ENCODE peak calls at places on chromosomes 12 and 14, in six cellular contexts. One of them, this sample, is unnamed.
A peak's percentile ranks its signal among the peaks of the same experiment; 100 is the strongest.

GRCh38 chr12:8081921-8082577 is at the start of gene NECAP1:
- DNase-seq in HL-60: peak; percentile 97
- DNase-seq in breast epithelium: peak; percentile 92
- DNase-seq in Panc1: peak; percentile 77
- DNase-seq in stomach: peak; percentile 97
- DNase-seq in GM12878: peak; percentile 89
- DNase-seq in this sample: peak; percentile 90

GRCh38 chr12:116880817-116881324 is 370 bp downstream of the HRK start:
- DNase-seq in HL-60: peak; percentile 16
- DNase-seq in stomach: peak; percentile 49
- DNase-seq in GM12878: no peak
- DNase-seq in Panc1: no peak
- DNase-seq in breast epithelium: no peak
- DNase-seq in this sample: no peak

GRCh38 chr12:69987453-69988102 is 162.6 kb downstream of the MYRFL start:
- DNase-seq in breast epithelium: no peak
- DNase-seq in stomach: no peak
- DNase-seq in HL-60: no peak
- DNase-seq in GM12878: no peak
- DNase-seq in Panc1: no peak
- DNase-seq in this sample: no peak

GRCh38 chr12:100576311-100577036 is 3.0 kb downstream of the GAS2L3 start:
- DNase-seq in breast epithelium: no peak
- DNase-seq in HL-60: no peak
- DNase-seq in Panc1: peak; percentile 60
- DNase-seq in stomach: no peak
- DNase-seq in GM12878: no peak
- DNase-seq in this sample: no peak

GRCh38 chr14:99819514-99819913 is 26.3 kb downstream of the EML1 start:
- DNase-seq in HL-60: no peak
- DNase-seq in Panc1: no peak
- DNase-seq in GM12878: no peak
- DNase-seq in stomach: no peak
- DNase-seq in breast epithelium: no peak
- DNase-seq in this sample: no peak

GRCh38 chr12:29589852-29590251 is 92.4 kb upstream of the OVCH1 start:
- DNase-seq in Panc1: no peak
- DNase-seq in breast epithelium: no peak
- DNase-seq in GM12878: no peak
- DNase-seq in stomach: no peak
- DNase-seq in HL-60: no peak
- DNase-seq in this sample: no peak

GRCh38 chr12:2291182-2291832 is 238.5 kb downstream of the CACNA1C start:
- DNase-seq in stomach: no peak
- DNase-seq in GM12878: no peak
- DNase-seq in breast epithelium: no peak
- DNase-seq in Panc1: peak; percentile 39
- DNase-seq in HL-60: peak; percentile 70
- DNase-seq in this sample: no peak

GRCh38 chr12:62631531-62632520 is 165.2 kb downstream of the MON2 start:
- DNase-seq in GM12878: no peak
- DNase-seq in breast epithelium: peak; percentile 69
- DNase-seq in HL-60: no peak
- DNase-seq in stomach: peak; percentile 43
- DNase-seq in Panc1: peak; percentile 10
- DNase-seq in this sample: no peak

GRCh38 chr12:112964067-112964670 is 14.2 kb upstream of the OAS2 start:
- DNase-seq in HL-60: no peak
- DNase-seq in Panc1: no peak
- DNase-seq in GM12878: no peak
- DNase-seq in breast epithelium: no peak
- DNase-seq in stomach: no peak
- DNase-seq in this sample: no peak

GRCh38 chr12:2550470-2551090 is 244.2 kb upstream of the FKBP4 start:
- DNase-seq in GM12878: no peak
- DNase-seq in Panc1: no peak
- DNase-seq in stomach: no peak
- DNase-seq in breast epithelium: no peak
- DNase-seq in HL-60: no peak
- DNase-seq in this sample: no peak

GRCh38 chr14:21087294-21088091 is 11.0 kb downstream of the ZNF219 start:
- DNase-seq in breast epithelium: no peak
- DNase-seq in GM12878: no peak
- DNase-seq in stomach: no peak
- DNase-seq in Panc1: no peak
- DNase-seq in HL-60: peak; percentile 90
- DNase-seq in this sample: peak; percentile 75

GRCh38 chr12:27555316-27555715 is 31.3 kb downstream of the PPFIBP1 start:
- DNase-seq in stomach: no peak
- DNase-seq in Panc1: no peak
- DNase-seq in HL-60: no peak
- DNase-seq in GM12878: no peak
- DNase-seq in breast epithelium: no peak
- DNase-seq in this sample: no peak

GRCh38 chr12:122079532-122080081 is 1.1 kb downstream of the MLXIP start:
- DNase-seq in Panc1: no peak
- DNase-seq in GM12878: no peak
- DNase-seq in HL-60: peak; percentile 67
- DNase-seq in stomach: no peak
- DNase-seq in breast epithelium: no peak
- DNase-seq in this sample: no peak

GRCh38 chr14:92308676-92309075 is 14.3 kb upstream of the SLC24A4 start:
- DNase-seq in Panc1: no peak
- DNase-seq in stomach: no peak
- DNase-seq in GM12878: no peak
- DNase-seq in breast epithelium: no peak
- DNase-seq in HL-60: no peak
- DNase-seq in this sample: no peak

GRCh38 chr12:130489293-130489692 is 151.6 kb downstream of the PIWIL1 start:
- DNase-seq in Panc1: no peak
- DNase-seq in HL-60: no peak
- DNase-seq in GM12878: no peak
- DNase-seq in breast epithelium: no peak
- DNase-seq in stomach: no peak
- DNase-seq in this sample: no peak

GRCh38 chr12:1837541-1838206 is 17.3 kb downstream of the LRTM2 start:
- DNase-seq in stomach: no peak
- DNase-seq in breast epithelium: no peak
- DNase-seq in Panc1: no peak
- DNase-seq in HL-60: no peak
- DNase-seq in GM12878: no peak
- DNase-seq in this sample: no peak

GRCh38 chr14:69712217-69712565 is 54.8 kb upstream of the SRSF5 start:
- DNase-seq in stomach: no peak
- DNase-seq in GM12878: no peak
- DNase-seq in Panc1: no peak
- DNase-seq in HL-60: no peak
- DNase-seq in breast epithelium: no peak
- DNase-seq in this sample: no peak

GRCh38 chr14:50395448-50395847 is 1.2 kb downstream of the CDKL1 start:
- DNase-seq in breast epithelium: no peak
- DNase-seq in HL-60: no peak
- DNase-seq in Panc1: no peak
- DNase-seq in stomach: no peak
- DNase-seq in GM12878: no peak
- DNase-seq in this sample: no peak

GRCh38 chr12:1936406-1937320 is 18.2 kb upstream of the CACNA2D4 start:
- DNase-seq in HL-60: no peak
- DNase-seq in GM12878: no peak
- DNase-seq in Panc1: no peak
- DNase-seq in stomach: peak; percentile 91
- DNase-seq in breast epithelium: peak; percentile 78
- DNase-seq in this sample: no peak

GRCh38 chr12:91704446-91704845 is 441.2 kb downstream of the BTG1 start:
- DNase-seq in Panc1: no peak
- DNase-seq in HL-60: no peak
- DNase-seq in breast epithelium: no peak
- DNase-seq in GM12878: no peak
- DNase-seq in stomach: no peak
- DNase-seq in this sample: no peak

GRCh38 chr12:54053625-54054441 is at the start of gene HOXC4:
- DNase-seq in Panc1: no peak
- DNase-seq in breast epithelium: no peak
- DNase-seq in GM12878: no peak
- DNase-seq in stomach: peak; percentile 39
- DNase-seq in HL-60: no peak
- DNase-seq in this sample: no peak

GRCh38 chr12:113002155-113002554 is 23.8 kb downstream of the OAS2 start:
- DNase-seq in HL-60: no peak
- DNase-seq in breast epithelium: no peak
- DNase-seq in GM12878: no peak
- DNase-seq in Panc1: no peak
- DNase-seq in stomach: no peak
- DNase-seq in this sample: no peak

GRCh38 chr12:26334621-26335124 is 139.3 kb downstream of the SSPN start:
- DNase-seq in GM12878: no peak
- DNase-seq in HL-60: peak; percentile 32
- DNase-seq in Panc1: no peak
- DNase-seq in breast epithelium: no peak
- DNase-seq in stomach: no peak
- DNase-seq in this sample: no peak

GRCh38 chr14:83828406-83828805 is 1701.5 kb upstream of the FLRT2 start:
- DNase-seq in breast epithelium: no peak
- DNase-seq in Panc1: no peak
- DNase-seq in HL-60: no peak
- DNase-seq in GM12878: no peak
- DNase-seq in stomach: no peak
- DNase-seq in this sample: no peak

GRCh38 chr12:16473610-16474326 is 126.3 kb downstream of the MGST1 start:
- DNase-seq in breast epithelium: no peak
- DNase-seq in Panc1: no peak
- DNase-seq in stomach: no peak
- DNase-seq in GM12878: no peak
- DNase-seq in HL-60: no peak
- DNase-seq in this sample: no peak

GRCh38 chr14:94180655-94181271 is 6.6 kb downstream of the PPP4R4 start:
- DNase-seq in Panc1: no peak
- DNase-seq in breast epithelium: no peak
- DNase-seq in GM12878: peak; percentile 20
- DNase-seq in stomach: no peak
- DNase-seq in HL-60: no peak
- DNase-seq in this sample: peak; percentile 24

GRCh38 chr14:64705406-64706118 is 1.3 kb downstream of the PLEKHG3 start:
- DNase-seq in HL-60: peak; percentile 72
- DNase-seq in Panc1: no peak
- DNase-seq in stomach: no peak
- DNase-seq in breast epithelium: no peak
- DNase-seq in GM12878: no peak
- DNase-seq in this sample: no peak
- TF ChIP-seq POLR2AphosphoS5 in HL-60: no peak
- TF ChIP-seq POLR2AphosphoS5 in Panc1: no peak
- TF ChIP-seq POLR2AphosphoS5 in stomach: no peak
- TF ChIP-seq POLR2AphosphoS5 in breast epithelium: no peak
- TF ChIP-seq POLR2AphosphoS5 in GM12878: no peak
- TF ChIP-seq POLR2AphosphoS5 in this sample: no peak

DNA sequence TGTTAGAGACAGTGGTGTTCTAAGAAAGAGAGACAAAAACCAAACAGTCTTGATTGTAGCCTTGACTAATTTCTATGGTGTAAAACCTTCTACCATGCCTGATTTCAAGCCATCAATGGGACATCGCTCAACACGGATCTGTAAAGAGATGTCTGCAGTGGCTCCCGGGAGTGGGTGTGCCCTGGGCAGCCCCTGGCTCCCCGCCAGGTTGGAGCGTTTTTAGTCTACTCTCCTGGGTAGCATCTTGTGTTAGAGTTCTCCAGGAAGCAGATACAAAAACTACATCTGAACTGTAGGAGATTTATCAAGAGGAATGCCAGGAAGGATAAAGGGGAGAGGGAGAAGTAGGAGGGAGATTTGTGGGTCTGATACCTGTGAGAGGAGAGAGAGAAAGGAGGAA is 1212.9 kb downstream of the BCL11B start:
- DNase-seq in GM12878: no peak
- DNase-seq in breast epithelium: no peak
- DNase-seq in HL-60: no peak
- DNase-seq in Panc1: no peak
- DNase-seq in stomach: no peak
- DNase-seq in this sample: no peak
- TF ChIP-seq POLR2AphosphoS5 in GM12878: no peak
- TF ChIP-seq POLR2AphosphoS5 in breast epithelium: no peak
- TF ChIP-seq POLR2AphosphoS5 in HL-60: no peak
- TF ChIP-seq POLR2AphosphoS5 in Panc1: no peak
- TF ChIP-seq POLR2AphosphoS5 in stomach: no peak
- TF ChIP-seq POLR2AphosphoS5 in this sample: no peak

GRCh38 chr12:57462307-57463253 is 3.0 kb downstream of the GLI1 start:
- DNase-seq in HL-60: peak; percentile 92
- DNase-seq in stomach: peak; percentile 87
- DNase-seq in GM12878: peak; percentile 81
- DNase-seq in breast epithelium: peak; percentile 82
- DNase-seq in Panc1: peak; percentile 94
- DNase-seq in this sample: peak; percentile 66
- TF ChIP-seq POLR2AphosphoS5 in HL-60: peak; percentile 39
- TF ChIP-seq POLR2AphosphoS5 in stomach: no peak
- TF ChIP-seq POLR2AphosphoS5 in GM12878: no peak
- TF ChIP-seq POLR2AphosphoS5 in breast epithelium: no peak
- TF ChIP-seq POLR2AphosphoS5 in Panc1: no peak
- TF ChIP-seq POLR2AphosphoS5 in this sample: peak; percentile 50

GRCh38 chr14:105473677-105474477 is 744 bp upstream of the CRIP2 start:
- DNase-seq in HL-60: peak; percentile 33
- DNase-seq in GM12878: no peak
- DNase-seq in breast epithelium: peak; percentile 94
- DNase-seq in Panc1: no peak
- DNase-seq in stomach: peak; percentile 85
- DNase-seq in this sample: peak; percentile 78
- TF ChIP-seq POLR2AphosphoS5 in HL-60: no peak
- TF ChIP-seq POLR2AphosphoS5 in GM12878: no peak
- TF ChIP-seq POLR2AphosphoS5 in breast epithelium: no peak
- TF ChIP-seq POLR2AphosphoS5 in Panc1: no peak
- TF ChIP-seq POLR2AphosphoS5 in stomach: no peak
- TF ChIP-seq POLR2AphosphoS5 in this sample: peak; percentile 53

GRCh38 chr14:35992816-35993511 is 166.8 kb downstream of the BRMS1L start:
- DNase-seq in breast epithelium: no peak
- DNase-seq in GM12878: no peak
- DNase-seq in stomach: no peak
- DNase-seq in Panc1: no peak
- DNase-seq in HL-60: no peak
- DNase-seq in this sample: no peak
- TF ChIP-seq POLR2AphosphoS5 in breast epithelium: no peak
- TF ChIP-seq POLR2AphosphoS5 in GM12878: no peak
- TF ChIP-seq POLR2AphosphoS5 in stomach: no peak
- TF ChIP-seq POLR2AphosphoS5 in Panc1: no peak
- TF ChIP-seq POLR2AphosphoS5 in HL-60: no peak
- TF ChIP-seq POLR2AphosphoS5 in this sample: no peak